ENCODE peak calls at places on chromosomes 4 and X, in ten cellular contexts. R is CD4-positive, alpha-beta memory T cell; V is heart left ventricle; U is neural progenitor cell; E is neuronal stem cell; Q is HCT116; S is WERI-Rb-1; N is breast epithelium; B is H1; T is GM12878. O is an unnamed sample.

GRCh38 chr4:108834167-108834566 is 71.3 kb upstream of the ETNPPL start:
- DNase-seq in B (no peak), R (no peak), N (no peak), T (no peak), S (no peak), Q (no peak), E (no peak), U (no peak), V (no peak), O (no peak)

GRCh38 chr4:26476545-26476944 is 13.7 kb downstream of the CCKAR start:
- DNase-seq in U (no peak), E (no peak), R (no peak), Q (no peak), T (no peak), V (no peak), S (no peak), N (no peak), B (no peak), O (no peak)

GRCh38 chrX:23898412-23898959 is 9.3 kb downstream of the APOO start:
- DNase-seq in E (no peak), Q (no peak), B (no peak), T (no peak), V (no peak), U (no peak), N (no peak), S (no peak), R (no peak), O (no peak)

GRCh38 chrX:153731845-153732215 is 7.2 kb downstream of the ABCD1 start:
- DNase-seq in U (no peak), V (no peak), E (no peak), B (no peak), T (no peak), N (no peak), S (no peak), R (no peak), Q (no peak), O (no peak)

GRCh38 chrX:16993791-16994318 is 47.4 kb downstream of the REPS2 start:
- DNase-seq in N (no peak), V (no peak), B (no peak), T (no peak), S (no peak), E (no peak), U (peak), R (no peak), Q (no peak), O (no peak)

GRCh38 chr4:153296424-153296823 is 48.1 kb upstream of the MND1 start:
- DNase-seq in N (no peak), E (no peak), V (peak), S (no peak), T (no peak), R (no peak), U (peak), B (no peak), Q (no peak), O (no peak)

GRCh38 chr4:112189754-112190153 is 41.8 kb upstream of the AP1AR start:
- DNase-seq in E (no peak), V (no peak), B (no peak), Q (no peak), R (no peak), N (no peak), T (no peak), U (no peak), S (no peak), O (no peak)

GRCh38 chr4:93157984-93158383 is 670.6 kb upstream of the ATOH1 start:
- DNase-seq in U (no peak), B (no peak), N (no peak), R (no peak), S (no peak), V (no peak), E (no peak), Q (no peak), T (no peak), O (no peak)

GRCh38 chrX:107429090-107429489 is 20.4 kb upstream of the FRMPD3 start:
- DNase-seq in N (no peak), B (no peak), S (peak), T (no peak), Q (no peak), U (peak), E (no peak), R (peak), V (no peak), O (peak)

GRCh38 chr4:20825493-20825892 is 125.2 kb downstream of the PACRGL start:
- DNase-seq in S (no peak), T (no peak), Q (no peak), B (no peak), E (no peak), V (no peak), U (no peak), N (no peak), R (no peak), O (no peak)

GRCh38 chrX:104929324-104929723 is 291.2 kb downstream of the TEX13A start:
- DNase-seq in T (no peak), E (no peak), S (no peak), Q (no peak), R (no peak), N (no peak), B (no peak), U (no peak), V (no peak), O (no peak)

GRCh38 chr4:173237152-173237551 is 68.5 kb downstream of the GALNT7 start:
- DNase-seq in U (no peak), N (no peak), V (no peak), S (no peak), E (no peak), R (no peak), B (no peak), T (no peak), Q (no peak), O (no peak)

GRCh38 chrX:48956728-48957414 is 536 bp downstream of the OTUD5 start:
- DNase-seq in U (peak), Q (no peak), B (no peak), T (no peak), N (no peak), E (no peak), S (no peak), V (no peak), R (peak), O (peak)

GRCh38 chrX:19931146-19931545 is 43.7 kb upstream of the SH3KBP1 start:
- DNase-seq in E (no peak), V (no peak), S (no peak), U (no peak), Q (no peak), B (no peak), T (no peak), R (no peak), N (no peak), O (no peak)

GRCh38 chr4:129377131-129377845 is 281.3 kb downstream of the C4orf33 start:
- DNase-seq in U (no peak), E (no peak), S (no peak), B (no peak), T (no peak), V (no peak), Q (no peak), R (no peak), N (no peak), O (no peak)

DNA sequence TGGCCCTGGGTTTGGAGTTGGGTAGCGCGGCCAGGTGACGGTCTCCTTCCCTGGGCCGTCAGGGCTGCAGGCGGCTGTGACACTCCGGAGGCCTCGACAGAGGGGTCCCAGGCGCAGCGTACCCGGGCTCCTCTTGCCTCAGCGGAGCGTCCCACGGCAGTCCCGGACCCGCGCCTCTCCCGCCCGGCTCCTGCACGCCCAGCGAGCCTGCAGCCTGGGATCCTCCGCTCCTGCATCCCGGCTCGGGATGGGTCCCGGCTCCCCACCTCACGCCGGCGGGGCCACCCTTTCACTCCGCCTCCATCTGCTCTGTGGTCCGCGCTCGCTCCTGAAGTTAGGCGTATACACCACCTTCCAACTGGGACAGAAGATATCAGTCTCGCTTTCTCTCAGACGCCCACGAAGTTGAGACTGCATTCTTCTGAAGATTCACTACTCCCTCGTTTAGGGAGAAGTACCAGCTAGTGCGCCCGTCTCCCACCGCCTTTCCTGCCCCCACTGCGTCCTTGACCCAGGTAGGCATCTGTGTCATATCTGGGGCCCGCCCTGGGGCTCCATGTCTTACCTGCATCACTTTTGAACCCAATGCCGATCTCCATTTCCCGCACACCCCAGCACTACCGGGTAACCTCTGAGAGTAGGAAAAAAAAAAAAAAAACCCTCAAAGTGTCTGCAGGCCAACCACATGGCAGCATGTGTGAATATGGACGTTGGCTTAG is 32.3 kb upstream of the KDR start:
- DNase-seq in T (no peak), N (no peak), E (no peak), B (no peak), V (no peak), S (no peak), Q (no peak), U (no peak), R (no peak), O (no peak)
- H3K4me3 ChIP-seq in T (no peak), N (peak), E (peak), B (no peak), V (peak), S (no peak), Q (no peak), U (no peak), R (no peak), O (no peak)

GRCh38 chr4:10673817-10674369 is 10.7 kb downstream of the CLNK start:
- DNase-seq in Q (no peak), S (no peak), N (no peak), V (no peak), R (no peak), T (peak), B (no peak), U (no peak), E (no peak), O (no peak)

GRCh38 chr4:10671750-10672149 is 12.8 kb downstream of the CLNK start:
- DNase-seq in Q (no peak), B (no peak), U (no peak), R (no peak), S (no peak), E (no peak), T (no peak), N (no peak), V (no peak), O (no peak)

GRCh38 chr4:10667651-10668341 is 16.8 kb downstream of the CLNK start:
- DNase-seq in E (no peak), R (no peak), T (no peak), S (no peak), Q (no peak), V (no peak), N (no peak), B (no peak), U (peak), O (no peak)

GRCh38 chr4:10670346-10670745 is 14.2 kb downstream of the CLNK start:
- DNase-seq in T (no peak), E (no peak), U (no peak), V (no peak), B (no peak), N (no peak), S (no peak), R (no peak), Q (no peak), O (no peak)

DNA sequence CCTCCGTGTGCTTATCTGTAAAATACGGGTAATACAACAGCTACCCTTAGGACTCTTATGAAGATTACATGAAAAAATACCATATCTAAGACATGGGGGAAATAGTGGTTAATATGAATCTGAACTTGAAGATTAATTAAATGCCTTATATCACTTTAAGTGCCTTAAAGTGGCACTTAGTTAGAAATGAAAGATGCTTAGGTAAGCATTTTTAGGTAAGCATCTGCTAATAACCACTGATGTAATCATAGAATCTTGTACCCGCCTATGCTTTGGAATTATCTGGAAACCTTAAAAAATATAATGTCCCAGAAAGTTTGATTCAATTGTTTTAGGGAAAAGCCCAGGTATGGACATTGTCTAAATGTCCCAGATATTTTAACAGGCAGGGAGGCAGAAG is 12.2 kb downstream of the CLNK start:
- DNase-seq in R (no peak), S (no peak), Q (no peak), U (no peak), B (no peak), T (no peak), V (no peak), E (no peak), N (no peak), O (no peak)
- H3K27ac ChIP-seq in R (no peak), S (no peak), Q (no peak), U (no peak), B (no peak), T (peak), V (no peak), E (no peak), N (no peak), O (no peak)

GRCh38 chrX:40101430-40101802 is 3.7 kb upstream of the BCOR start:
- DNase-seq in U (no peak), V (no peak), E (no peak), N (no peak), S (no peak), Q (no peak), B (no peak), T (no peak), R (no peak), O (no peak)
- H3K4me3 ChIP-seq in U (peak), V (no peak), E (no peak), N (no peak), S (no peak), Q (no peak), B (peak), T (no peak), R (no peak), O (no peak)

DNA sequence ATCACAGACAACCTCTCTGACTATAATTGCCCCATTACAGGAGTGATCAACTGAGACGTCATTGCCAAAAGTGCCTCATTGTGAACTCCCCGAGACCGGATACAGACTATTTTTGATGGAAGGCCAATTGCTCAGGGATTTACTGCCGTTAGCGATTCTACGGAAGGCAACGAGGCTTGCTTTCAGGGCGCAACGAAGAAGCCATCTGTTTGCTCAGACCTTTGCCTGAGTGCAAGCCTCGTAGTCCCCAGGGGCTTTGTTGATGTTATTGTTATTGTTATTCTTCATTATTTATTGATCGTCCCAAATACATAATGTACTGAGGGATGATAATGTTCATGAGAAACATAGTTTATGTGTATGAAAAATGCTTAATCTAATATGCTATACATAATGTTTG is 1007.8 kb upstream of the TENM3 start:
- DNase-seq in V (no peak), B (no peak), S (no peak), N (no peak), E (no peak), R (no peak), U (no peak), T (no peak), Q (no peak), O (no peak)
- H3K27ac ChIP-seq in V (no peak), B (no peak), S (no peak), N (no peak), E (no peak), R (no peak), U (no peak), T (no peak), Q (no peak), O (no peak)

DNA sequence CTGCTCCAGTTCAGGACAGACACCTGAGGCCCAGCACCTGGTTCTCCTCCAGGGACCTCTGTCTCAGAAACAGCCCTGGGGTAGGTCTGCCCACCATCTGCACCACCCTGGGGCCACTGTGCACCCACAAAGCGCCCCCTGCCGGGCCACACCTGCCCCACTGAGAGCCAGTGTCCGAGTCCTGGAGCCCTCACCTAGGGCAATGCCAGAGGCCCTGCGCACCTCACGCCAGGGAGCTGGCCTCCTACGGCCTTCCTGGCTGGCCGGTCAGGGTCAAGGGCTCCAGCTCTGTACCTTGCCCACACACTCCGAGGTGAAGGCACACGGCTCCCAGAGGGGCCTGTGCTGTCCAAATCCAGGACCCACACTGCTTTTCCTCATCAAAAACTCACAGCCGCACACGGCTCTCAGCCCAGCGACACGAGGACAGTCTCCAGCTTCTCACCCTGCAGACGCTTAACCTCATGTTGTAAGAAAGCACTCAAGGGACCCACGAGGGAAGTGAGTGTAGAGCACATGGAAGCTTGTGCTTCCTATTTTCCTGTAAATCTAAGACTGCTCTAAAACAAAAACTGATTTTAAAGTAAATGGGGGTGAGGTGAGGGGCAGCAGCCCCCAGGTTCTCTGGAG is 5.4 kb downstream of the CTBP1 start:
- DNase-seq in U (no peak), Q (no peak), S (no peak), B (no peak), T (no peak), V (no peak), R (no peak), E (no peak), N (peak), O (no peak)
- H3K4me3 ChIP-seq in U (no peak), Q (no peak), S (no peak), B (no peak), T (no peak), V (no peak), R (no peak), E (no peak), N (no peak), O (no peak)

GRCh38 chr4:145805490-145805889 is 125.5 kb downstream of the C4orf51 start:
- DNase-seq in V (peak), E (no peak), S (no peak), R (no peak), Q (no peak), B (peak), U (no peak), T (no peak), N (no peak), O (no peak)
- H3K27ac ChIP-seq in V (no peak), E (no peak), S (no peak), R (no peak), Q (no peak), B (no peak), U (no peak), T (peak), N (no peak), O (no peak)

GRCh38 chrX:72079607-72080006 is 52.1 kb downstream of the RTL5 start:
- DNase-seq in E (no peak), U (peak), V (peak), B (no peak), S (no peak), Q (no peak), N (no peak), T (no peak), R (no peak), O (no peak)
- H3K4me3 ChIP-seq in E (no peak), U (no peak), V (peak), B (no peak), S (no peak), Q (no peak), N (no peak), T (no peak), R (no peak), O (no peak)

GRCh38 chrX:72123471-72124185 is 8.1 kb downstream of the RTL5 start:
- DNase-seq in E (peak), S (peak), U (peak), R (no peak), Q (no peak), T (no peak), B (no peak), N (no peak), V (peak), O (no peak)
- H3K27ac ChIP-seq in E (peak), S (peak), U (no peak), R (peak), Q (no peak), T (no peak), B (peak), N (peak), V (no peak), O (no peak)